ENCODE peak calls at places on chromosomes 3 and 15, in six cellular contexts. V, C, A, T, F and P are unnamed samples.

GRCh38 chr3:99419111-99419510 is 219.3 kb upstream of the COL8A1 start:
- DNase-seq in F (no peak), V (peak; percentile 85), C (no peak), T (no peak), A (no peak), P (no peak)

GRCh38 chr3:127077068-127077467 is 94.2 kb downstream of the PLXNA1 start:
- DNase-seq in V (no peak), C (no peak), F (no peak), T (no peak), A (no peak), P (no peak)

GRCh38 chr3:37375184-37376120 is 201.1 kb upstream of the LRRFIP2 start:
- DNase-seq in C (no peak), T (no peak), V (no peak), F (no peak), A (no peak), P (peak; percentile 3)

GRCh38 chr15:60523056-60523455 is 44.1 kb upstream of the ICE2 start:
- DNase-seq in F (no peak), T (peak; percentile 6), V (peak; percentile 36), C (no peak), A (no peak), P (peak; percentile 60)

GRCh38 chr3:121975702-121976302 is 46.2 kb downstream of the ILDR1 start:
- DNase-seq in C (no peak), T (no peak), V (no peak), F (no peak), A (no peak), P (no peak)

GRCh38 chr3:128274837-128275236 is 121.6 kb downstream of the EEFSEC start:
- DNase-seq in V (peak; percentile 97), A (no peak), T (peak; percentile 95), F (no peak), C (no peak), P (peak; percentile 97)

GRCh38 chr3:53733433-53733832 is 112.8 kb downstream of the CHDH start:
- DNase-seq in V (no peak), A (no peak), F (no peak), T (peak; percentile 39), C (no peak), P (no peak)

GRCh38 chr15:60212536-60212935 is 185.2 kb downstream of the ANXA2 start:
- DNase-seq in A (no peak), T (peak; percentile 18), C (no peak), V (no peak), F (no peak), P (no peak)

GRCh38 chr3:17645074-17645698 is 97.2 kb downstream of the TBC1D5 start:
- DNase-seq in V (no peak), T (peak; percentile 66), A (peak; percentile 32), F (no peak), C (no peak), P (peak; percentile 56)

GRCh38 chr3:126113733-126114132 is 29.8 kb upstream of the SLC41A3 start:
- DNase-seq in V (peak; percentile 90), T (no peak), F (no peak), A (no peak), C (no peak), P (no peak)

GRCh38 chr3:33687406-33688010 is 30.5 kb downstream of the CLASP2 start:
- DNase-seq in T (no peak), C (no peak), F (no peak), A (no peak), V (peak; percentile 65), P (peak; percentile 72)

GRCh38 chr15:73593278-73594074 is 39.7 kb downstream of the NPTN start:
- DNase-seq in F (no peak), V (no peak), A (no peak), C (no peak), T (no peak), P (no peak)

GRCh38 chr15:91948001-91948608 is 94.6 kb downstream of the SLCO3A1 start:
- DNase-seq in A (no peak), T (peak; percentile 93), F (no peak), C (no peak), V (no peak), P (peak; percentile 16)

GRCh38 chr3:100645913-100646312 is 36.5 kb downstream of the ADGRG7 start:
- DNase-seq in A (no peak), C (no peak), V (no peak), F (no peak), T (no peak), P (no peak)

GRCh38 chr3:176521531-176522175 is 675.6 kb downstream of the TBL1XR1 start:
- DNase-seq in V (no peak), F (no peak), C (no peak), T (no peak), A (no peak), P (peak; percentile 84)

GRCh38 chr3:111252795-111253194 is 181.2 kb downstream of the NECTIN3 start:
- DNase-seq in C (no peak), T (peak; percentile 62), V (no peak), A (peak; percentile 22), F (no peak), P (peak; percentile 43)

GRCh38 chr3:151156618-151157216 is 46.3 kb downstream of the GPR171 start:
- DNase-seq in A (no peak), C (no peak), V (peak; percentile 53), F (no peak), T (peak; percentile 72), P (peak; percentile 68)

GRCh38 chr15:42921049-42921731 is 612 bp upstream of the TTBK2 start:
- DNase-seq in V (no peak), T (peak; percentile 22), A (peak; percentile 50), F (peak; percentile 73), C (peak; percentile 20), P (no peak)

GRCh38 chr3:42148982-42149432 is 57.9 kb downstream of the TRAK1 start:
- DNase-seq in C (no peak), A (peak; percentile 95), T (peak; percentile 42), V (peak; percentile 93), F (no peak), P (peak; percentile 89)

GRCh38 chr3:126987596-126987995 is 4.7 kb downstream of the PLXNA1 start:
- DNase-seq in C (no peak), A (no peak), V (no peak), F (no peak), T (no peak), P (no peak)

GRCh38 chr15:39345176-39345575 is 235.7 kb upstream of the THBS1 start:
- DNase-seq in C (no peak), A (no peak), V (no peak), T (no peak), F (no peak), P (no peak)

GRCh38 chr15:93378547-93378946 is 289.5 kb upstream of the RGMA start:
- DNase-seq in F (no peak), T (no peak), V (no peak), A (no peak), C (no peak), P (no peak)

GRCh38 chr3:18189651-18190050 is 235.5 kb downstream of the SATB1 start:
- DNase-seq in V (no peak), T (peak; percentile 25), A (no peak), F (no peak), C (no peak), P (peak; percentile 81)